ENCODE peak calls at places on chromosome 18, in ten cellular contexts. One of them, this sample, is unnamed.

GRCh38 chr18:45916302-45916701 is 50.8 kb downstream of the EPG5 start:
- DNase-seq in neural crest cell: no peak
- DNase-seq in B cell: no peak
- DNase-seq in ELR: no peak
- DNase-seq in activated effector memory CD4-positive, alpha-beta T cell treated with anti-CD3 and anti-CD28 coated beads, Interleukin-2, amount 50 U/mL, for 16 hours: no peak
- DNase-seq in activated CD8-positive, alpha-beta memory T cell treated with anti-CD3 and anti-CD28 coated beads, Interleukin-2, amount 10 ng/mL, durations not matched to agents 7 days and 5 days: no peak
- DNase-seq in PC-9: no peak
- DNase-seq in NCI-H2107: no peak
- DNase-seq in GM23338: peak; percentile 22
- DNase-seq in hypothalamus: no peak
- DNase-seq in this sample: no peak

GRCh38 chr18:6807504-6808257 is 78.2 kb downstream of the ARHGAP28 start:
- DNase-seq in neural crest cell: no peak
- DNase-seq in B cell: no peak
- DNase-seq in ELR: no peak
- DNase-seq in activated effector memory CD4-positive, alpha-beta T cell treated with anti-CD3 and anti-CD28 coated beads, Interleukin-2, amount 50 U/mL, for 16 hours: no peak
- DNase-seq in activated CD8-positive, alpha-beta memory T cell treated with anti-CD3 and anti-CD28 coated beads, Interleukin-2, amount 10 ng/mL, durations not matched to agents 7 days and 5 days: no peak
- DNase-seq in PC-9: no peak
- DNase-seq in NCI-H2107: no peak
- DNase-seq in GM23338: no peak
- DNase-seq in hypothalamus: no peak
- DNase-seq in this sample: no peak

GRCh38 chr18:35344736-35345459 is 678 bp upstream of the ZNF24 start:
- DNase-seq in neural crest cell: no peak
- DNase-seq in B cell: peak; percentile 36
- DNase-seq in ELR: no peak
- DNase-seq in activated effector memory CD4-positive, alpha-beta T cell treated with anti-CD3 and anti-CD28 coated beads, Interleukin-2, amount 50 U/mL, for 16 hours: no peak
- DNase-seq in activated CD8-positive, alpha-beta memory T cell treated with anti-CD3 and anti-CD28 coated beads, Interleukin-2, amount 10 ng/mL, durations not matched to agents 7 days and 5 days: no peak
- DNase-seq in PC-9: no peak
- DNase-seq in NCI-H2107: no peak
- DNase-seq in GM23338: no peak
- DNase-seq in hypothalamus: no peak
- DNase-seq in this sample: no peak

GRCh38 chr18:8816805-8817204 is 111.4 kb downstream of the MTCL1 start:
- DNase-seq in neural crest cell: no peak
- DNase-seq in B cell: no peak
- DNase-seq in ELR: no peak
- DNase-seq in activated effector memory CD4-positive, alpha-beta T cell treated with anti-CD3 and anti-CD28 coated beads, Interleukin-2, amount 50 U/mL, for 16 hours: no peak
- DNase-seq in activated CD8-positive, alpha-beta memory T cell treated with anti-CD3 and anti-CD28 coated beads, Interleukin-2, amount 10 ng/mL, durations not matched to agents 7 days and 5 days: no peak
- DNase-seq in PC-9: no peak
- DNase-seq in NCI-H2107: no peak
- DNase-seq in GM23338: no peak
- DNase-seq in hypothalamus: no peak
- DNase-seq in this sample: no peak

GRCh38 chr18:59094569-59094968 is 45.1 kb upstream of the SEC11C start:
- DNase-seq in neural crest cell: no peak
- DNase-seq in B cell: no peak
- DNase-seq in ELR: no peak
- DNase-seq in activated effector memory CD4-positive, alpha-beta T cell treated with anti-CD3 and anti-CD28 coated beads, Interleukin-2, amount 50 U/mL, for 16 hours: no peak
- DNase-seq in activated CD8-positive, alpha-beta memory T cell treated with anti-CD3 and anti-CD28 coated beads, Interleukin-2, amount 10 ng/mL, durations not matched to agents 7 days and 5 days: no peak
- DNase-seq in PC-9: no peak
- DNase-seq in NCI-H2107: no peak
- DNase-seq in GM23338: no peak
- DNase-seq in hypothalamus: no peak
- DNase-seq in this sample: no peak

GRCh38 chr18:46632401-46633089 is 24.5 kb downstream of the LOXHD1 start:
- DNase-seq in neural crest cell: no peak
- DNase-seq in B cell: no peak
- DNase-seq in ELR: peak; percentile 57
- DNase-seq in activated effector memory CD4-positive, alpha-beta T cell treated with anti-CD3 and anti-CD28 coated beads, Interleukin-2, amount 50 U/mL, for 16 hours: peak; percentile 25
- DNase-seq in activated CD8-positive, alpha-beta memory T cell treated with anti-CD3 and anti-CD28 coated beads, Interleukin-2, amount 10 ng/mL, durations not matched to agents 7 days and 5 days: no peak
- DNase-seq in PC-9: no peak
- DNase-seq in NCI-H2107: no peak
- DNase-seq in GM23338: no peak
- DNase-seq in hypothalamus: no peak
- DNase-seq in this sample: no peak

GRCh38 chr18:75408554-75409506 is 18.7 kb downstream of the SMIM21 start:
- DNase-seq in neural crest cell: no peak
- DNase-seq in B cell: no peak
- DNase-seq in ELR: peak; percentile 99
- DNase-seq in activated effector memory CD4-positive, alpha-beta T cell treated with anti-CD3 and anti-CD28 coated beads, Interleukin-2, amount 50 U/mL, for 16 hours: peak; percentile 66
- DNase-seq in activated CD8-positive, alpha-beta memory T cell treated with anti-CD3 and anti-CD28 coated beads, Interleukin-2, amount 10 ng/mL, durations not matched to agents 7 days and 5 days: peak; percentile 61
- DNase-seq in PC-9: peak; percentile 55
- DNase-seq in NCI-H2107: peak; percentile 10
- DNase-seq in GM23338: no peak
- DNase-seq in hypothalamus: no peak
- DNase-seq in this sample: no peak

GRCh38 chr18:21265971-21266673 is 24.1 kb downstream of the GREB1L start:
- DNase-seq in neural crest cell: no peak
- DNase-seq in B cell: no peak
- DNase-seq in ELR: no peak
- DNase-seq in activated effector memory CD4-positive, alpha-beta T cell treated with anti-CD3 and anti-CD28 coated beads, Interleukin-2, amount 50 U/mL, for 16 hours: no peak
- DNase-seq in activated CD8-positive, alpha-beta memory T cell treated with anti-CD3 and anti-CD28 coated beads, Interleukin-2, amount 10 ng/mL, durations not matched to agents 7 days and 5 days: no peak
- DNase-seq in PC-9: no peak
- DNase-seq in NCI-H2107: no peak
- DNase-seq in GM23338: no peak
- DNase-seq in hypothalamus: no peak
- DNase-seq in this sample: no peak

GRCh38 chr18:63987743-63988142 is 17.9 kb downstream of the SERPINB8 start:
- DNase-seq in neural crest cell: no peak
- DNase-seq in B cell: no peak
- DNase-seq in ELR: no peak
- DNase-seq in activated effector memory CD4-positive, alpha-beta T cell treated with anti-CD3 and anti-CD28 coated beads, Interleukin-2, amount 50 U/mL, for 16 hours: no peak
- DNase-seq in activated CD8-positive, alpha-beta memory T cell treated with anti-CD3 and anti-CD28 coated beads, Interleukin-2, amount 10 ng/mL, durations not matched to agents 7 days and 5 days: no peak
- DNase-seq in PC-9: no peak
- DNase-seq in NCI-H2107: no peak
- DNase-seq in GM23338: no peak
- DNase-seq in hypothalamus: no peak
- DNase-seq in this sample: no peak

GRCh38 chr18:58186258-58186948 is 142.4 kb downstream of the NEDD4L start:
- DNase-seq in neural crest cell: no peak
- DNase-seq in B cell: no peak
- DNase-seq in ELR: peak; percentile 97
- DNase-seq in activated effector memory CD4-positive, alpha-beta T cell treated with anti-CD3 and anti-CD28 coated beads, Interleukin-2, amount 50 U/mL, for 16 hours: no peak
- DNase-seq in activated CD8-positive, alpha-beta memory T cell treated with anti-CD3 and anti-CD28 coated beads, Interleukin-2, amount 10 ng/mL, durations not matched to agents 7 days and 5 days: no peak
- DNase-seq in PC-9: peak; percentile 96
- DNase-seq in NCI-H2107: no peak
- DNase-seq in GM23338: no peak
- DNase-seq in hypothalamus: no peak
- DNase-seq in this sample: no peak

GRCh38 chr18:46060359-46060841 is 11.7 kb downstream of the PSTPIP2 start:
- DNase-seq in neural crest cell: no peak
- DNase-seq in B cell: no peak
- DNase-seq in ELR: no peak
- DNase-seq in activated effector memory CD4-positive, alpha-beta T cell treated with anti-CD3 and anti-CD28 coated beads, Interleukin-2, amount 50 U/mL, for 16 hours: no peak
- DNase-seq in activated CD8-positive, alpha-beta memory T cell treated with anti-CD3 and anti-CD28 coated beads, Interleukin-2, amount 10 ng/mL, durations not matched to agents 7 days and 5 days: no peak
- DNase-seq in PC-9: no peak
- DNase-seq in NCI-H2107: no peak
- DNase-seq in GM23338: no peak
- DNase-seq in hypothalamus: no peak
- DNase-seq in this sample: no peak

GRCh38 chr18:57621252-57621607 is 406 bp downstream of the NARS1 start:
- DNase-seq in neural crest cell: peak; percentile 21
- DNase-seq in B cell: no peak
- DNase-seq in ELR: peak; percentile 39
- DNase-seq in activated effector memory CD4-positive, alpha-beta T cell treated with anti-CD3 and anti-CD28 coated beads, Interleukin-2, amount 50 U/mL, for 16 hours: no peak
- DNase-seq in activated CD8-positive, alpha-beta memory T cell treated with anti-CD3 and anti-CD28 coated beads, Interleukin-2, amount 10 ng/mL, durations not matched to agents 7 days and 5 days: no peak
- DNase-seq in PC-9: no peak
- DNase-seq in NCI-H2107: no peak
- DNase-seq in GM23338: no peak
- DNase-seq in hypothalamus: no peak
- DNase-seq in this sample: no peak

GRCh38 chr18:8627540-8627939 is 18.3 kb downstream of the RAB12 start:
- DNase-seq in neural crest cell: no peak
- DNase-seq in B cell: no peak
- DNase-seq in ELR: no peak
- DNase-seq in activated effector memory CD4-positive, alpha-beta T cell treated with anti-CD3 and anti-CD28 coated beads, Interleukin-2, amount 50 U/mL, for 16 hours: no peak
- DNase-seq in activated CD8-positive, alpha-beta memory T cell treated with anti-CD3 and anti-CD28 coated beads, Interleukin-2, amount 10 ng/mL, durations not matched to agents 7 days and 5 days: no peak
- DNase-seq in PC-9: no peak
- DNase-seq in NCI-H2107: no peak
- DNase-seq in GM23338: no peak
- DNase-seq in hypothalamus: no peak
- DNase-seq in this sample: no peak

GRCh38 chr18:57533399-57533884 is 53.1 kb downstream of the FECH start:
- DNase-seq in neural crest cell: peak; percentile 14
- DNase-seq in B cell: no peak
- DNase-seq in ELR: no peak
- DNase-seq in activated effector memory CD4-positive, alpha-beta T cell treated with anti-CD3 and anti-CD28 coated beads, Interleukin-2, amount 50 U/mL, for 16 hours: no peak
- DNase-seq in activated CD8-positive, alpha-beta memory T cell treated with anti-CD3 and anti-CD28 coated beads, Interleukin-2, amount 10 ng/mL, durations not matched to agents 7 days and 5 days: no peak
- DNase-seq in PC-9: no peak
- DNase-seq in NCI-H2107: no peak
- DNase-seq in GM23338: peak; percentile 56
- DNase-seq in hypothalamus: no peak
- DNase-seq in this sample: no peak

GRCh38 chr18:57859314-57859713 is 56.2 kb upstream of the ATP8B1 start:
- DNase-seq in neural crest cell: no peak
- DNase-seq in B cell: no peak
- DNase-seq in ELR: peak; percentile 68
- DNase-seq in activated effector memory CD4-positive, alpha-beta T cell treated with anti-CD3 and anti-CD28 coated beads, Interleukin-2, amount 50 U/mL, for 16 hours: no peak
- DNase-seq in activated CD8-positive, alpha-beta memory T cell treated with anti-CD3 and anti-CD28 coated beads, Interleukin-2, amount 10 ng/mL, durations not matched to agents 7 days and 5 days: no peak
- DNase-seq in PC-9: no peak
- DNase-seq in NCI-H2107: no peak
- DNase-seq in GM23338: peak; percentile 51
- DNase-seq in hypothalamus: no peak
- DNase-seq in this sample: no peak

GRCh38 chr18:62450546-62451395 is 72.1 kb upstream of the ZCCHC2 start:
- DNase-seq in neural crest cell: no peak
- DNase-seq in B cell: no peak
- DNase-seq in ELR: peak; percentile 88
- DNase-seq in activated effector memory CD4-positive, alpha-beta T cell treated with anti-CD3 and anti-CD28 coated beads, Interleukin-2, amount 50 U/mL, for 16 hours: no peak
- DNase-seq in activated CD8-positive, alpha-beta memory T cell treated with anti-CD3 and anti-CD28 coated beads, Interleukin-2, amount 10 ng/mL, durations not matched to agents 7 days and 5 days: no peak
- DNase-seq in PC-9: peak; percentile 95
- DNase-seq in NCI-H2107: no peak
- DNase-seq in GM23338: no peak
- DNase-seq in hypothalamus: no peak
- DNase-seq in this sample: no peak

GRCh38 chr18:56709463-56709862 is 58.3 kb downstream of the WDR7 start:
- DNase-seq in neural crest cell: no peak
- DNase-seq in B cell: no peak
- DNase-seq in ELR: peak; percentile 94
- DNase-seq in activated effector memory CD4-positive, alpha-beta T cell treated with anti-CD3 and anti-CD28 coated beads, Interleukin-2, amount 50 U/mL, for 16 hours: no peak
- DNase-seq in activated CD8-positive, alpha-beta memory T cell treated with anti-CD3 and anti-CD28 coated beads, Interleukin-2, amount 10 ng/mL, durations not matched to agents 7 days and 5 days: peak; percentile 57
- DNase-seq in PC-9: peak; percentile 73
- DNase-seq in NCI-H2107: no peak
- DNase-seq in GM23338: peak; percentile 61
- DNase-seq in hypothalamus: no peak
- DNase-seq in this sample: no peak

GRCh38 chr18:29488617-29489016 is 1311.7 kb upstream of the CDH2 start:
- DNase-seq in neural crest cell: no peak
- DNase-seq in B cell: no peak
- DNase-seq in ELR: peak; percentile 1
- DNase-seq in activated effector memory CD4-positive, alpha-beta T cell treated with anti-CD3 and anti-CD28 coated beads, Interleukin-2, amount 50 U/mL, for 16 hours: no peak
- DNase-seq in activated CD8-positive, alpha-beta memory T cell treated with anti-CD3 and anti-CD28 coated beads, Interleukin-2, amount 10 ng/mL, durations not matched to agents 7 days and 5 days: no peak
- DNase-seq in PC-9: no peak
- DNase-seq in NCI-H2107: no peak
- DNase-seq in GM23338: no peak
- DNase-seq in hypothalamus: no peak
- DNase-seq in this sample: no peak

GRCh38 chr18:26503382-26503781 is 45.0 kb downstream of the KCTD1 start:
- DNase-seq in neural crest cell: no peak
- DNase-seq in B cell: no peak
- DNase-seq in ELR: no peak
- DNase-seq in activated effector memory CD4-positive, alpha-beta T cell treated with anti-CD3 and anti-CD28 coated beads, Interleukin-2, amount 50 U/mL, for 16 hours: no peak
- DNase-seq in activated CD8-positive, alpha-beta memory T cell treated with anti-CD3 and anti-CD28 coated beads, Interleukin-2, amount 10 ng/mL, durations not matched to agents 7 days and 5 days: no peak
- DNase-seq in PC-9: no peak
- DNase-seq in NCI-H2107: no peak
- DNase-seq in GM23338: no peak
- DNase-seq in hypothalamus: no peak
- DNase-seq in this sample: no peak

GRCh38 chr18:42839408-42839807 is 276.1 kb downstream of the RIT2 start:
- DNase-seq in neural crest cell: no peak
- DNase-seq in B cell: no peak
- DNase-seq in ELR: no peak
- DNase-seq in activated effector memory CD4-positive, alpha-beta T cell treated with anti-CD3 and anti-CD28 coated beads, Interleukin-2, amount 50 U/mL, for 16 hours: no peak
- DNase-seq in activated CD8-positive, alpha-beta memory T cell treated with anti-CD3 and anti-CD28 coated beads, Interleukin-2, amount 10 ng/mL, durations not matched to agents 7 days and 5 days: no peak
- DNase-seq in PC-9: no peak
- DNase-seq in NCI-H2107: no peak
- DNase-seq in GM23338: no peak
- DNase-seq in hypothalamus: no peak
- DNase-seq in this sample: no peak

GRCh38 chr18:12256946-12257345 is 2.8 kb downstream of the CIDEA start:
- DNase-seq in neural crest cell: no peak
- DNase-seq in B cell: no peak
- DNase-seq in ELR: peak; percentile 53
- DNase-seq in activated effector memory CD4-positive, alpha-beta T cell treated with anti-CD3 and anti-CD28 coated beads, Interleukin-2, amount 50 U/mL, for 16 hours: no peak
- DNase-seq in activated CD8-positive, alpha-beta memory T cell treated with anti-CD3 and anti-CD28 coated beads, Interleukin-2, amount 10 ng/mL, durations not matched to agents 7 days and 5 days: no peak
- DNase-seq in PC-9: no peak
- DNase-seq in NCI-H2107: no peak
- DNase-seq in GM23338: no peak
- DNase-seq in hypothalamus: no peak
- DNase-seq in this sample: no peak

GRCh38 chr18:22346968-22347611 is 70.6 kb downstream of the CTAGE1 start:
- DNase-seq in neural crest cell: peak; percentile 55
- DNase-seq in B cell: no peak
- DNase-seq in ELR: peak; percentile 18
- DNase-seq in activated effector memory CD4-positive, alpha-beta T cell treated with anti-CD3 and anti-CD28 coated beads, Interleukin-2, amount 50 U/mL, for 16 hours: no peak
- DNase-seq in activated CD8-positive, alpha-beta memory T cell treated with anti-CD3 and anti-CD28 coated beads, Interleukin-2, amount 10 ng/mL, durations not matched to agents 7 days and 5 days: no peak
- DNase-seq in PC-9: peak; percentile 55
- DNase-seq in NCI-H2107: no peak
- DNase-seq in GM23338: peak; percentile 81
- DNase-seq in hypothalamus: no peak
- DNase-seq in this sample: no peak

GRCh38 chr18:48794251-48794970 is 156.4 kb downstream of the SMAD7 start:
- DNase-seq in neural crest cell: no peak
- DNase-seq in B cell: no peak
- DNase-seq in ELR: no peak
- DNase-seq in activated effector memory CD4-positive, alpha-beta T cell treated with anti-CD3 and anti-CD28 coated beads, Interleukin-2, amount 50 U/mL, for 16 hours: peak; percentile 55
- DNase-seq in activated CD8-positive, alpha-beta memory T cell treated with anti-CD3 and anti-CD28 coated beads, Interleukin-2, amount 10 ng/mL, durations not matched to agents 7 days and 5 days: no peak
- DNase-seq in PC-9: no peak
- DNase-seq in NCI-H2107: no peak
- DNase-seq in GM23338: no peak
- DNase-seq in hypothalamus: no peak
- DNase-seq in this sample: no peak

GRCh38 chr18:30675072-30675471 is 367.5 kb downstream of the DSC3 start:
- DNase-seq in neural crest cell: no peak
- DNase-seq in B cell: no peak
- DNase-seq in ELR: no peak
- DNase-seq in activated effector memory CD4-positive, alpha-beta T cell treated with anti-CD3 and anti-CD28 coated beads, Interleukin-2, amount 50 U/mL, for 16 hours: no peak
- DNase-seq in activated CD8-positive, alpha-beta memory T cell treated with anti-CD3 and anti-CD28 coated beads, Interleukin-2, amount 10 ng/mL, durations not matched to agents 7 days and 5 days: no peak
- DNase-seq in PC-9: no peak
- DNase-seq in NCI-H2107: no peak
- DNase-seq in GM23338: no peak
- DNase-seq in hypothalamus: no peak
- DNase-seq in this sample: no peak

GRCh38 chr18:26803643-26804042 is 61.9 kb downstream of the AQP4 start:
- DNase-seq in neural crest cell: no peak
- DNase-seq in B cell: no peak
- DNase-seq in ELR: no peak
- DNase-seq in activated effector memory CD4-positive, alpha-beta T cell treated with anti-CD3 and anti-CD28 coated beads, Interleukin-2, amount 50 U/mL, for 16 hours: no peak
- DNase-seq in activated CD8-positive, alpha-beta memory T cell treated with anti-CD3 and anti-CD28 coated beads, Interleukin-2, amount 10 ng/mL, durations not matched to agents 7 days and 5 days: no peak
- DNase-seq in PC-9: no peak
- DNase-seq in NCI-H2107: no peak
- DNase-seq in GM23338: peak; percentile 43
- DNase-seq in hypothalamus: no peak
- DNase-seq in this sample: no peak

GRCh38 chr18:11237066-11237465 is 87.7 kb upstream of the PIEZO2 start:
- DNase-seq in neural crest cell: no peak
- DNase-seq in B cell: no peak
- DNase-seq in ELR: no peak
- DNase-seq in activated effector memory CD4-positive, alpha-beta T cell treated with anti-CD3 and anti-CD28 coated beads, Interleukin-2, amount 50 U/mL, for 16 hours: no peak
- DNase-seq in activated CD8-positive, alpha-beta memory T cell treated with anti-CD3 and anti-CD28 coated beads, Interleukin-2, amount 10 ng/mL, durations not matched to agents 7 days and 5 days: no peak
- DNase-seq in PC-9: no peak
- DNase-seq in NCI-H2107: no peak
- DNase-seq in GM23338: no peak
- DNase-seq in hypothalamus: no peak
- DNase-seq in this sample: no peak

GRCh38 chr18:33817096-33817495 is 239.1 kb downstream of the ASXL3 start:
- DNase-seq in neural crest cell: no peak
- DNase-seq in B cell: no peak
- DNase-seq in ELR: no peak
- DNase-seq in activated effector memory CD4-positive, alpha-beta T cell treated with anti-CD3 and anti-CD28 coated beads, Interleukin-2, amount 50 U/mL, for 16 hours: no peak
- DNase-seq in activated CD8-positive, alpha-beta memory T cell treated with anti-CD3 and anti-CD28 coated beads, Interleukin-2, amount 10 ng/mL, durations not matched to agents 7 days and 5 days: no peak
- DNase-seq in PC-9: no peak
- DNase-seq in NCI-H2107: no peak
- DNase-seq in GM23338: no peak
- DNase-seq in hypothalamus: no peak
- DNase-seq in this sample: no peak

GRCh38 chr18:59701272-59701671 is 4.0 kb upstream of the CCBE1 start:
- DNase-seq in neural crest cell: no peak
- DNase-seq in B cell: no peak
- DNase-seq in ELR: no peak
- DNase-seq in activated effector memory CD4-positive, alpha-beta T cell treated with anti-CD3 and anti-CD28 coated beads, Interleukin-2, amount 50 U/mL, for 16 hours: no peak
- DNase-seq in activated CD8-positive, alpha-beta memory T cell treated with anti-CD3 and anti-CD28 coated beads, Interleukin-2, amount 10 ng/mL, durations not matched to agents 7 days and 5 days: no peak
- DNase-seq in PC-9: no peak
- DNase-seq in NCI-H2107: no peak
- DNase-seq in GM23338: no peak
- DNase-seq in hypothalamus: no peak
- DNase-seq in this sample: no peak

This sample was measured in vagina.